ENCODE peak calls at places on chromosomes 3 and 15, in nine cellular contexts. M is activated naive CD8-positive, alpha-beta T cell treated with anti-CD3 and anti-CD28 coated beads, Interleukin-2, amount 10 ng/mL, durations not matched to agents 7 days and 5 days; N is HTR-8/SVneo; L is NCI-H2227 treated with DMSO at 0.1 percent for 48 hours; C is stimulated activated CD4-positive, alpha-beta T cell treated with anti-CD3 and anti-CD28 coated beads, TNF-alpha, amount 100 ng/mL, for 1 hour; X is occipital lobe; Z is left cardiac atrium; E is epithelial cell of esophagus; A is H9. T is an unnamed sample.

GRCh38 chr15:101124731-101125558 is 126.9 kb downstream of the CHSY1 start:
- DNase-seq in N (no peak), L (no peak), M (no peak), Z (no peak), X (no peak), A (no peak), C (no peak), E (peak; percentile 68), T (no peak)

GRCh38 chr3:196544491-196544992 is 23.8 kb downstream of the WDR53 start:
- DNase-seq in E (no peak), N (no peak), X (no peak), L (no peak), C (no peak), Z (no peak), A (no peak), M (no peak), T (no peak)

GRCh38 chr3:128487813-128488635 is 5.0 kb downstream of the GATA2 start:
- DNase-seq in Z (peak; percentile 94), C (no peak), X (peak; percentile 22), L (peak; percentile 49), N (peak; percentile 93), E (peak; percentile 73), M (peak; percentile 53), A (peak; percentile 93), T (no peak)

GRCh38 chr15:92928351-92928750 is 28.2 kb downstream of the CHD2 start:
- DNase-seq in A (no peak), X (no peak), Z (no peak), L (no peak), C (no peak), E (no peak), M (no peak), N (no peak), T (peak; percentile 71)

GRCh38 chr15:83287541-83288027 is 3.1 kb upstream of the BNC1 start:
- DNase-seq in Z (no peak), X (no peak), M (no peak), L (no peak), C (no peak), N (peak; percentile 61), A (no peak), E (peak; percentile 80), T (no peak)

GRCh38 chr3:139309046-139309660 is 34.7 kb upstream of the MRPS22 start:
- DNase-seq in E (no peak), X (no peak), L (no peak), A (no peak), N (no peak), C (no peak), M (no peak), Z (no peak), T (no peak)

GRCh38 chr15:59457103-59457502 is 19.1 kb downstream of the FAM81A start:
- DNase-seq in X (no peak), L (no peak), A (no peak), N (no peak), E (peak; percentile 48), C (no peak), Z (no peak), M (no peak), T (no peak)

GRCh38 chr3:170130532-170130931 is 51.0 kb downstream of the PHC3 start:
- DNase-seq in X (no peak), L (no peak), C (no peak), E (no peak), A (no peak), Z (no peak), N (no peak), M (no peak), T (no peak)

GRCh38 chr3:161038725-161039124 is 66.4 kb downstream of the B3GALNT1 start:
- DNase-seq in M (no peak), L (no peak), N (no peak), A (no peak), E (no peak), Z (no peak), X (no peak), C (no peak), T (no peak)

GRCh38 chr3:171306631-171307030 is 153.6 kb downstream of the TNIK start:
- DNase-seq in A (no peak), N (no peak), C (no peak), X (peak; percentile 63), L (no peak), Z (peak; percentile 71), M (no peak), E (peak; percentile 35), T (peak; percentile 58)

GRCh38 chr3:186150234-186150830 is 41.4 kb upstream of the ETV5 start:
- DNase-seq in N (no peak), Z (no peak), X (no peak), M (no peak), L (no peak), E (no peak), C (no peak), A (no peak), T (no peak)

GRCh38 chr3:112770907-112771306 is 75.8 kb downstream of the CD200R1L start:
- DNase-seq in X (no peak), E (no peak), Z (no peak), A (no peak), M (no peak), N (no peak), C (no peak), L (no peak), T (no peak)

GRCh38 chr3:146746190-146746589 is 141.0 kb upstream of the PLSCR5 start:
- DNase-seq in A (no peak), C (no peak), L (no peak), N (no peak), X (no peak), M (no peak), Z (no peak), E (peak; percentile 37), T (no peak)

GRCh38 chr3:158103956-158104338 is 2.3 kb downstream of the SHOX2 start:
- DNase-seq in E (no peak), M (peak; percentile 32), L (no peak), Z (peak; percentile 17), A (peak; percentile 52), N (no peak), C (no peak), X (no peak), T (no peak)

GRCh38 chr3:175176556-175176955 is 317.4 kb downstream of the NAALADL2 start:
- DNase-seq in M (no peak), E (no peak), C (no peak), L (no peak), Z (no peak), N (no peak), A (no peak), X (no peak), T (no peak)

GRCh38 chr3:157091096-157091833 is 68.7 kb downstream of the CCNL1 start:
- DNase-seq in M (no peak), A (no peak), N (no peak), X (no peak), L (no peak), Z (no peak), E (no peak), C (no peak), T (no peak)

GRCh38 chr3:59820352-59820934 is 770.6 kb upstream of the CFAP20DC start:
- DNase-seq in M (no peak), E (peak; percentile 70), L (no peak), N (no peak), C (no peak), A (no peak), X (no peak), Z (no peak), T (no peak)

GRCh38 chr15:59154268-59154667 is 49.3 kb downstream of the CCNB2 start:
- DNase-seq in X (no peak), E (no peak), A (no peak), N (no peak), Z (no peak), L (no peak), C (no peak), M (no peak), T (no peak)

T was measured in foreskin melanocyte.